ENCODE peak calls at places on chromosomes 3 and 15, in five cellular contexts. J is CD14-positive monocyte; F is activated CD4-positive, alpha-beta T cell treated with anti-CD3 and anti-CD28 coated beads, Interleukin-2, amount 10 ng/mL, durations not matched to agents 7 days and 5 days; O is endodermal cell; M is sigmoid colon. I is an unnamed sample.
A peak's percentile ranks its signal among the peaks of the same experiment; 100 is the strongest.

GRCh38 chr15:75452364-75452967 is 976 bp upstream of the SIN3A start:
- DNase-seq in M (peak; percentile 95), J (peak; percentile 72), O (peak; percentile 88), F (peak; percentile 90), I (peak; percentile 89)

GRCh38 chr3:15521573-15521965 is at the start of gene COLQ:
- DNase-seq in F (no peak), O (peak; percentile 71), M (no peak), J (no peak), I (peak; percentile 44)

GRCh38 chr3:38662544-38662943 is 13.1 kb upstream of the SCN5A start:
- DNase-seq in J (no peak), M (no peak), F (peak; percentile 26), O (peak; percentile 88), I (peak; percentile 91)

GRCh38 chr3:14890470-14890869 is 56.9 kb upstream of the NR2C2 start:
- DNase-seq in O (no peak), F (peak; percentile 16), J (no peak), M (no peak), I (no peak)

GRCh38 chr3:33202581-33203457 is 15.8 kb downstream of the SUSD5 start:
- DNase-seq in O (no peak), J (no peak), F (no peak), M (no peak), I (no peak)

GRCh38 chr3:80190051-80190450 is 422.3 kb upstream of the ROBO1 start:
- DNase-seq in F (no peak), J (no peak), O (no peak), M (no peak), I (peak; percentile 24)

GRCh38 chr3:25339220-25339619 is 88.8 kb upstream of the RARB start:
- DNase-seq in O (no peak), M (no peak), J (no peak), F (no peak), I (no peak)

GRCh38 chr15:51750942-51751686 is at the start of gene TMOD2:
- DNase-seq in F (peak; percentile 42), J (no peak), M (peak; percentile 72), O (peak; percentile 83), I (peak; percentile 81)

GRCh38 chr15:82810863-82811421 is 1.5 kb downstream of the WHAMM start:
- DNase-seq in M (no peak), O (no peak), J (no peak), F (peak; percentile 72), I (no peak)

GRCh38 chr3:42446111-42447050 is 36.0 kb upstream of the LYZL4 start:
- DNase-seq in O (peak; percentile 54), M (no peak), F (no peak), J (no peak), I (peak; percentile 51)

GRCh38 chr3:141972394-141972793 is 96.0 kb downstream of the ATP1B3 start:
- DNase-seq in J (no peak), M (no peak), O (peak; percentile 72), F (no peak), I (no peak)

GRCh38 chr15:85618956-85619491 is 175.7 kb downstream of the KLHL25 start:
- DNase-seq in F (peak; percentile 45), O (peak; percentile 74), M (peak; percentile 92), J (peak; percentile 78), I (peak; percentile 69)

GRCh38 chr15:39195988-39196486 is 384.8 kb upstream of the THBS1 start:
- DNase-seq in F (no peak), M (no peak), O (no peak), J (no peak), I (no peak)

GRCh38 chr3:52385157-52385556 is 59.7 kb downstream of the SEMA3G start:
- DNase-seq in M (no peak), O (peak; percentile 96), J (no peak), F (peak; percentile 43), I (peak; percentile 96)

GRCh38 chr3:168878655-168879054 is 782.9 kb upstream of the GOLIM4 start:
- DNase-seq in O (no peak), M (no peak), F (no peak), J (no peak), I (no peak)

GRCh38 chr15:67105065-67105951 is 39.9 kb downstream of the SMAD3 start:
- DNase-seq in F (no peak), M (peak; percentile 83), J (no peak), O (peak; percentile 67), I (no peak)

GRCh38 chr3:42497009-42497731 is 5.3 kb upstream of the VIPR1 start:
- DNase-seq in M (peak; percentile 24), O (peak; percentile 89), J (peak; percentile 34), F (no peak), I (peak; percentile 93)

GRCh38 chr15:40105517-40106202 is 3.0 kb downstream of the BMF start:
- DNase-seq in O (no peak), M (no peak), J (no peak), F (peak; percentile 67), I (no peak)

GRCh38 chr3:170132335-170132734 is 49.2 kb downstream of the PHC3 start:
- DNase-seq in F (peak; percentile 32), O (no peak), J (no peak), M (no peak), I (no peak)

GRCh38 chr3:195098741-195099525 is 172.0 kb downstream of the XXYLT1 start:
- DNase-seq in M (no peak), O (no peak), F (no peak), J (no peak), I (no peak)

GRCh38 chr15:67731112-67731761 is 94.1 kb upstream of the SKOR1 start:
- DNase-seq in M (no peak), J (no peak), F (no peak), O (no peak), I (peak; percentile 52)

GRCh38 chr15:50830477-50831354 is 65.2 kb upstream of the SPPL2A start:
- DNase-seq in O (no peak), J (no peak), F (no peak), M (no peak), I (peak; percentile 6)

GRCh38 chr3:171526146-171526545 is 65.9 kb upstream of the TNIK start:
- DNase-seq in J (no peak), F (no peak), M (no peak), O (no peak), I (no peak)

GRCh38 chr3:66354561-66354960 is 133.8 kb downstream of the SLC25A26 start:
- DNase-seq in M (no peak), J (no peak), O (no peak), F (no peak), I (no peak)

GRCh38 chr15:49330166-49330565 is 92.9 kb upstream of the FGF7 start:
- DNase-seq in O (no peak), M (no peak), J (no peak), F (no peak), I (no peak)

GRCh38 chr3:43998374-43998840 is 243.3 kb upstream of the TOPAZ1 start:
- DNase-seq in J (no peak), M (no peak), O (peak; percentile 79), F (no peak), I (peak; percentile 57)

GRCh38 chr15:31157644-31158069 is 56.1 kb upstream of the TRPM1 start:
- DNase-seq in O (no peak), M (no peak), F (no peak), J (no peak), I (no peak)

GRCh38 chr15:29676961-29677402 is 145.3 kb downstream of the TJP1 start:
- DNase-seq in J (no peak), M (no peak), O (no peak), F (no peak), I (no peak)

GRCh38 chr3:193391902-193392301 is 13.3 kb upstream of the ATP13A5 start:
- DNase-seq in J (no peak), O (no peak), F (no peak), M (no peak), I (peak; percentile 46)

GRCh38 chr3:172040976-172041963 is 1.9 kb downstream of the FNDC3B start:
- DNase-seq in J (no peak), M (no peak), O (peak; percentile 67), F (no peak), I (peak; percentile 45)

GRCh38 chr15:34773916-34774315 is 19.1 kb upstream of the GJD2 start:
- DNase-seq in J (no peak), M (no peak), O (no peak), F (no peak), I (peak; percentile 76)

I was measured in GM23338.